ENCODE peak calls at places on chromosomes 4 and X, in ten cellular contexts. K is H9, H is breast epithelium, L is HCT116, O is PC-9, V is endothelial cell of umbilical vein, I is endothelial cell, B is NB4, W is neural crest cell, N is lower lobe of right lung. X is an unnamed sample.
A peak's percentile ranks its signal among the peaks of the same experiment; 100 is the strongest.

GRCh38 chr4:68630371-68630770 is 40.1 kb downstream of the UGT2B15 start:
- DNase-seq in K (no peak), H (no peak), L (no peak), O (no peak), V (no peak), I (no peak), B (no peak), W (no peak), N (no peak), X (no peak)

GRCh38 chr4:38189445-38189844 is 229.2 kb downstream of the PTTG2 start:
- DNase-seq in K (no peak), H (no peak), L (peak; percentile 90), O (peak; percentile 94), V (peak; percentile 71), I (no peak), B (peak; percentile 60), W (no peak), N (no peak), X (no peak)

GRCh38 chr4:112514449-112515277 is 1.3 kb downstream of the NEUROG2 start:
- DNase-seq in K (peak; percentile 59), H (no peak), L (no peak), O (no peak), V (no peak), I (peak; percentile 21), B (no peak), W (peak; percentile 31), N (no peak), X (no peak)

GRCh38 chrX:34875204-34875603 is 67.4 kb upstream of the FAM47B start:
- DNase-seq in K (no peak), H (no peak), L (no peak), O (no peak), V (peak; percentile 1), I (no peak), B (no peak), W (no peak), N (no peak), X (no peak)

GRCh38 chrX:135985123-135985973 is at the start of gene SLC9A6:
- DNase-seq in K (peak; percentile 69), H (peak; percentile 53), L (no peak), O (peak; percentile 41), V (peak; percentile 67), I (peak; percentile 58), B (peak; percentile 81), W (peak; percentile 43), N (peak; percentile 82), X (no peak)

GRCh38 chrX:20309796-20310195 is 43.1 kb upstream of the RPS6KA3 start:
- DNase-seq in K (no peak), H (no peak), L (no peak), O (no peak), V (no peak), I (no peak), B (no peak), W (no peak), N (no peak), X (no peak)

GRCh38 chr4:107896158-107896645 is 35.1 kb upstream of the CYP2U1 start:
- DNase-seq in K (no peak), H (no peak), L (peak; percentile 92), O (peak; percentile 97), V (peak; percentile 97), I (no peak), B (no peak), W (no peak), N (no peak), X (no peak)

GRCh38 chr4:176988226-176988625 is 195.5 kb upstream of the VEGFC start:
- DNase-seq in K (no peak), H (no peak), L (peak; percentile 61), O (peak; percentile 77), V (peak; percentile 92), I (no peak), B (no peak), W (no peak), N (no peak), X (no peak)

GRCh38 chrX:43562372-43562771 is 93.7 kb upstream of the MAOA start:
- DNase-seq in K (no peak), H (no peak), L (no peak), O (no peak), V (no peak), I (no peak), B (no peak), W (no peak), N (no peak), X (no peak)

GRCh38 chr4:73068496-73069337 is 799 bp downstream of the COX18 start:
- DNase-seq in K (no peak), H (no peak), L (no peak), O (no peak), V (peak; percentile 78), I (peak; percentile 7), B (peak; percentile 64), W (peak; percentile 8), N (no peak), X (no peak)

GRCh38 chr4:119559044-119559647 is 69.5 kb downstream of the PDE5A start:
- DNase-seq in K (no peak), H (no peak), L (peak; percentile 12), O (no peak), V (peak; percentile 61), I (no peak), B (peak; percentile 49), W (no peak), N (no peak), X (no peak)

GRCh38 chr4:91113130-91113706 is 986.0 kb downstream of the CCSER1 start:
- DNase-seq in K (no peak), H (no peak), L (peak; percentile 28), O (no peak), V (peak; percentile 53), I (no peak), B (peak; percentile 40), W (no peak), N (no peak), X (no peak)
- TF ChIP-seq CTCF in K (peak; percentile 87), H (peak; percentile 18), L (peak; percentile 22), O (peak; percentile 64), V (peak; percentile 48), I (peak; percentile 56), B (peak; percentile 40), W (peak; percentile 78), N (peak; percentile 38), X (no peak)

GRCh38 chr4:81049861-81050423 is 19.4 kb downstream of the BMP3 start:
- DNase-seq in K (no peak), H (no peak), L (no peak), O (no peak), V (no peak), I (no peak), B (no peak), W (no peak), N (no peak), X (no peak)

GRCh38 chr4:81049310-81049709 is 18.8 kb downstream of the BMP3 start:
- DNase-seq in K (no peak), H (no peak), L (no peak), O (no peak), V (no peak), I (no peak), B (no peak), W (no peak), N (no peak), X (no peak)

GRCh38 chr4:81052119-81053068 is 21.9 kb downstream of the BMP3 start:
- DNase-seq in K (peak; percentile 67), H (no peak), L (peak; percentile 59), O (peak; percentile 46), V (peak; percentile 52), I (peak; percentile 84), B (peak; percentile 52), W (peak; percentile 70), N (peak; percentile 63), X (peak; percentile 63)
- TF ChIP-seq CTCF in K (peak; percentile 88), H (peak; percentile 46), L (peak; percentile 48), O (peak; percentile 76), V (peak; percentile 56), I (peak; percentile 74), B (peak; percentile 75), W (peak; percentile 79), N (peak; percentile 58), X (peak; percentile 33)

GRCh38 chrX:145825896-145826295 is 8.3 kb downstream of the SLITRK2 start:
- DNase-seq in K (no peak), H (no peak), L (no peak), O (peak; percentile 35), V (no peak), I (no peak), B (peak; percentile 28), W (no peak), N (no peak), X (no peak)
- TF ChIP-seq CTCF in K (peak; percentile 62), H (no peak), L (no peak), O (peak; percentile 65), V (no peak), I (no peak), B (no peak), W (peak; percentile 65), N (no peak), X (no peak)

DNA sequence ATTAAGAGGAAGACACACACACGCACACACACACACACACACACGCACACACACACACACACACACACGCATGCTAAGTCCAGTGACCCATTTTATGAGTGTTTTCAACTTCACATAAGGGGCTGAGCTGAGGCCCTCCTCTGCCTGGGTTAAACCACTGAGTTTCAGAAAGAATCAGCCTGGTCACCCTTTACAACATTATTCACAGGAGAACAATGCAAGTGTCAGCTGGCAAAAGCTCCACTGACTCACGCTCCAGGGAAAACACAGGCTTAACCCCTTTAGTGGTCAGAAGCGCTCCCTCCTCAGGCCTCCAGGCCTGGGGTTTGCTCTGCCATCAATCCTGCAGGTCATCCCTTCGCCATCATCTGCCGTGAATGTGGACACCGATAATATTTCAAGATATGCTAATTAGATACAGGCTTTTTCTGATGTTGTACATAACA is 46.9 kb downstream of the ACOX3 start:
- DNase-seq in K (no peak), H (no peak), L (no peak), O (peak; percentile 90), V (peak; percentile 98), I (no peak), B (no peak), W (peak; percentile 26), N (no peak), X (no peak)
- TF ChIP-seq CTCF in K (no peak), H (no peak), L (no peak), O (no peak), V (peak; percentile 15), I (no peak), B (no peak), W (no peak), N (no peak), X (no peak)

DNA sequence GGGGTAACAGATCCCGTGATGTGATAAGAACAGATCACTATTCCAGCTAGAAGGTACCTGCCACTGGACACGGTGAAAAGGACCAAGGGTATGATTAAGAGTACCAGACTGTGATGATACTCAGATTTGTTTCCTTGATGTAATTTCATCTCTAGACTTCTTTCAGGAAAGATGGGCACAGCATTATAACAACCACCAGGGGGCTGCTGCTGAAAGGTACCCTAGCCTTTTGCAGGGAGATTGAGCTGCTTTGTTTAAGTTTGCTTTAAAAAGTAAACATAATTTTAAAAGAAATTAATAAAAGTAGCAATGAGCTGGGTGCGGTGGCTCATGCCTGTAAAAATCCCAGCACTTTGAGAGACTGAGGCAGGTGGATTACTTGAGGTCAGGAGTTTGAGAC is 145.4 kb downstream of the EMCN start:
- DNase-seq in K (no peak), H (no peak), L (no peak), O (no peak), V (no peak), I (peak; percentile 22), B (peak; percentile 2), W (no peak), N (no peak), X (no peak)
- TF ChIP-seq CTCF in K (peak; percentile 71), H (no peak), L (peak; percentile 18), O (peak; percentile 66), V (peak; percentile 55), I (peak; percentile 57), B (peak; percentile 43), W (peak; percentile 65), N (no peak), X (no peak)

GRCh38 chrX:129840334-129840733 is 3.4 kb downstream of the ZDHHC9 start:
- DNase-seq in K (no peak), H (no peak), L (no peak), O (no peak), V (peak; percentile 1), I (no peak), B (no peak), W (no peak), N (no peak), X (no peak)
- TF ChIP-seq CTCF in K (no peak), H (no peak), L (no peak), O (no peak), V (no peak), I (no peak), B (no peak), W (no peak), N (no peak), X (no peak)

X was measured in omental fat pad.